ENCODE peak calls at places on chromosome 13, in five cellular contexts. One of them, this sample, is unnamed.
A peak's percentile ranks its signal among the peaks of the same experiment; 100 is the strongest.

GRCh38 chr13:24076636-24077035 is 83.9 kb upstream of the SPATA13 start:
- DNase-seq in IMR-90: no peak
- DNase-seq in A549: no peak
- DNase-seq in SK-N-SH: no peak
- DNase-seq in K562: no peak
- DNase-seq in this sample: no peak

GRCh38 chr13:66312312-66313087 is 917.6 kb downstream of the PCDH9 start:
- DNase-seq in IMR-90: peak; percentile 80
- DNase-seq in A549: peak; percentile 91
- DNase-seq in SK-N-SH: no peak
- DNase-seq in K562: no peak
- DNase-seq in this sample: peak; percentile 6

GRCh38 chr13:33233547-33233946 is 52.0 kb downstream of the STARD13 start:
- DNase-seq in IMR-90: no peak
- DNase-seq in A549: no peak
- DNase-seq in SK-N-SH: no peak
- DNase-seq in K562: no peak
- DNase-seq in this sample: no peak

GRCh38 chr13:30802953-30803478 is 67.7 kb downstream of the ALOX5AP start:
- DNase-seq in IMR-90: peak; percentile 70
- DNase-seq in A549: peak; percentile 71
- DNase-seq in SK-N-SH: peak; percentile 82
- DNase-seq in K562: peak; percentile 65
- DNase-seq in this sample: peak; percentile 39

GRCh38 chr13:44575741-44576395 is at the start of gene TSC22D1:
- DNase-seq in IMR-90: peak; percentile 56
- DNase-seq in A549: peak; percentile 23
- DNase-seq in SK-N-SH: peak; percentile 54
- DNase-seq in K562: no peak
- DNase-seq in this sample: no peak

GRCh38 chr13:51645154-51645650 is 60.9 kb downstream of the WDFY2 start:
- DNase-seq in IMR-90: peak; percentile 57
- DNase-seq in A549: peak; percentile 43
- DNase-seq in SK-N-SH: no peak
- DNase-seq in K562: no peak
- DNase-seq in this sample: no peak

GRCh38 chr13:30412351-30412750 is 9.9 kb upstream of the UBE2L5 start:
- DNase-seq in IMR-90: no peak
- DNase-seq in A549: no peak
- DNase-seq in SK-N-SH: no peak
- DNase-seq in K562: no peak
- DNase-seq in this sample: no peak

GRCh38 chr13:21884965-21885567 is 214.2 kb downstream of the FGF9 start:
- DNase-seq in IMR-90: no peak
- DNase-seq in A549: no peak
- DNase-seq in SK-N-SH: no peak
- DNase-seq in K562: no peak
- DNase-seq in this sample: no peak

GRCh38 chr13:98476106-98476505 is 100.8 kb downstream of the STK24 start:
- DNase-seq in IMR-90: no peak
- DNase-seq in A549: no peak
- DNase-seq in SK-N-SH: peak; percentile 57
- DNase-seq in K562: no peak
- DNase-seq in this sample: no peak

GRCh38 chr13:41956272-41956671 is 4.6 kb downstream of the VWA8 start:
- DNase-seq in IMR-90: no peak
- DNase-seq in A549: no peak
- DNase-seq in SK-N-SH: no peak
- DNase-seq in K562: no peak
- DNase-seq in this sample: no peak

GRCh38 chr13:30898721-30899188 is 7.3 kb upstream of the MEDAG start:
- DNase-seq in IMR-90: peak; percentile 98
- DNase-seq in A549: peak; percentile 13
- DNase-seq in SK-N-SH: no peak
- DNase-seq in K562: no peak
- DNase-seq in this sample: peak; percentile 72

GRCh38 chr13:33270906-33271538 is 14.5 kb downstream of the STARD13 start:
- DNase-seq in IMR-90: peak; percentile 49
- DNase-seq in A549: no peak
- DNase-seq in SK-N-SH: no peak
- DNase-seq in K562: no peak
- DNase-seq in this sample: no peak

DNA sequence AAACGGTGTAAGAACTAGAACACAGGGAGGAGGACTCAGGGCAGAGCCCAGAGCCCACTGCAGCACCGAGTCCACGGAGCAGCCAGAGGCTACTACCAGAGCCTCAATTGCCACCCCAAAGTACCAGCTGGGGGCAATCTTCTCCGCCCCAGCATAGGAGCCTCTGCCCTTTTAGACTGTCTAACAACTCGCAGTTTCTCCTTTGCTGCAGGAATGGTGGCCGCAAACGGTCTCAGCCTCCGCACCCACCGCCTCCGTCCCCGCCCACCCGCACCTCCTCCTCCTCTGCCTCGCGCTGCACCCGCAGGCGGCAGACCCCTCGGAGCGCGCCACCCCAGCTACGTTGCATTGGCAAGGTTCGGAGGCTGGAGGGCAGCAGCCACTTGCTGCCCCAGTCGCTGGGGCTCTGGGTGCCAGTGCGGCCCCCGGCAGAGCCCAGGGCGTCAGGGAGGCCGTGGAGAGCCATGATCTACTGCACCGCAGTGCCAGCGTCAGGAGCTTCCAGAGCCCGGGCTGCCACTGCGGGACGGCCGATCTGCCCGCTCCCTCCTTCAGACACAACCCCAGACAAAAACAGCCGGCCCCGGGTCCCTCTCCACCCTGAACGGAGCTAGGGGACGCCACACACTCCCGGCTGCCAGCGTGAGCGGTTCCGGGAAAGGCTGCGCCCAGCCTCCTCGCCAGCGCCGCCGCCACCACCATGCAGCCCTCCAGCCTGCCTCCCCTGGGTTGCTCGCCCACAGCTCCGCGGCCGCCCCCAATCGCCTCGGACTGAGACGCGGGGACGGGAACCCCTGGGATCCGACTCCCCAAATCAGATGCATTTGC is 1.8 kb downstream of the FGF14 start:
- DNase-seq in IMR-90: no peak
- DNase-seq in A549: no peak
- DNase-seq in SK-N-SH: peak; percentile 78
- DNase-seq in K562: no peak
- DNase-seq in this sample: no peak
- TF ChIP-seq SMC3 in IMR-90: no peak
- TF ChIP-seq SMC3 in A549: no peak
- TF ChIP-seq SMC3 in SK-N-SH: peak; percentile 27
- TF ChIP-seq SMC3 in K562: no peak
- TF ChIP-seq SMC3 in this sample: no peak

GRCh38 chr13:91184244-91184926 is 163.1 kb upstream of the MIR17HG start:
- DNase-seq in IMR-90: no peak
- DNase-seq in A549: no peak
- DNase-seq in SK-N-SH: no peak
- DNase-seq in K562: no peak
- DNase-seq in this sample: no peak

GRCh38 chr13:91187522-91187921 is 160.0 kb upstream of the MIR17HG start:
- DNase-seq in IMR-90: no peak
- DNase-seq in A549: no peak
- DNase-seq in SK-N-SH: no peak
- DNase-seq in K562: no peak
- DNase-seq in this sample: no peak

GRCh38 chr13:91181892-91182291 is 165.6 kb upstream of the MIR17HG start:
- DNase-seq in IMR-90: no peak
- DNase-seq in A549: no peak
- DNase-seq in SK-N-SH: no peak
- DNase-seq in K562: no peak
- DNase-seq in this sample: peak; percentile 3

DNA sequence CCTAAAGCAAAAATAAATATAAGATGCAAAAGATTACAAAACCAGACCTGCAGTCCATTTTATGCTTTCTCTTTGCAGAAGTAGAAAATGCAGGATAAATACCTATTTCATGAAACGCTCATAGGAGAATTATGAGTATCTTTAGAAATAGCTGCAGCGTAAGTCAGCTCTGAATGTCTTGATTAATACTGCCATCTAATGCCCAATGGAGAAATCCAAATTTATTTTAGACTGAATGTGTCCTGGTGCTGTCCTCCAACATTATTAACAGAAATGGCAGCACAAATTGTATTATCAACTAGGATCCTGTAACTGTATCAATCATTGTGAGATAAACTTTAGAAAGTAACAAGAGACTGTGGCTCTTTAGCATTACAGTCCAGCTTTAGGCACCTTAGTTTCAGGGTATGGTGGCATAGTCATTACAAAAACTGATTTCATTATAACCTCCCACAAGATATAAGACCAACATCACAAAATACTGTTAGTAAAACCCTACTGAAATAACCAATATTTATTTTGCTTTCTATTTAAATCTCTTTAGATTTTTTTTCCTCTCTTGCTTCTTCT is 162.1 kb upstream of the MIR17HG start:
- DNase-seq in IMR-90: peak; percentile 0
- DNase-seq in A549: peak; percentile 15
- DNase-seq in SK-N-SH: peak; percentile 39
- DNase-seq in K562: no peak
- DNase-seq in this sample: peak; percentile 9
- TF ChIP-seq CTCF in IMR-90: no peak
- TF ChIP-seq CTCF in A549: peak; percentile 46
- TF ChIP-seq CTCF in SK-N-SH: peak; percentile 68
- TF ChIP-seq CTCF in K562: peak; percentile 33
- TF ChIP-seq CTCF in this sample: no peak

DNA sequence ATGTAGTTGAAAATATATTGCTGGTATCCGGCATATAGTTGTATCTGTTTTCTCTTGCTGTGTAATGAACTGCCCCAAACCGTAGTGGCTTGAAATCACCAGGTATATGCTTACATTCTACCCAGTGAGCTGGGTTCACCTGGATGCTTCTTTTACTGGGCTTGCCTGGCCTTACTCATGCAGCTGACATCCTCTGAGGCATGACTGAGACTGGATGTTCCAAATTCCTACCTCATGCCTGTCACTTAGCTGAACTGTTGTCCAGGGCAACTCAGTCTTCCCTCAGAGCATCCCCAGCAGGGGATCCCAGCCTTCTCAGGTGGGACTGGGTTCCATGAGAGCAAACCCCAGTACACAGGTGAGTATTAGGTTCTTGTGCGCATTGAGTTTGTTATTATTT is 66.8 kb downstream of the IFT88 start:
- DNase-seq in IMR-90: no peak
- DNase-seq in A549: no peak
- DNase-seq in SK-N-SH: no peak
- DNase-seq in K562: no peak
- DNase-seq in this sample: no peak
- TF ChIP-seq SMC3 in IMR-90: no peak
- TF ChIP-seq SMC3 in A549: no peak
- TF ChIP-seq SMC3 in SK-N-SH: no peak
- TF ChIP-seq SMC3 in K562: no peak
- TF ChIP-seq SMC3 in this sample: no peak

GRCh38 chr13:73960474-73960873 is 173.7 kb downstream of the KLF12 start:
- DNase-seq in IMR-90: no peak
- DNase-seq in A549: no peak
- DNase-seq in SK-N-SH: no peak
- DNase-seq in K562: no peak
- DNase-seq in this sample: no peak

GRCh38 chr13:73958657-73959397 is 175.4 kb downstream of the KLF12 start:
- DNase-seq in IMR-90: no peak
- DNase-seq in A549: no peak
- DNase-seq in SK-N-SH: no peak
- DNase-seq in K562: no peak
- DNase-seq in this sample: no peak

GRCh38 chr13:73961181-73961580 is 173.0 kb downstream of the KLF12 start:
- DNase-seq in IMR-90: no peak
- DNase-seq in A549: no peak
- DNase-seq in SK-N-SH: no peak
- DNase-seq in K562: no peak
- DNase-seq in this sample: no peak

GRCh38 chr13:73966331-73966730 is 167.9 kb downstream of the KLF12 start:
- DNase-seq in IMR-90: no peak
- DNase-seq in A549: no peak
- DNase-seq in SK-N-SH: no peak
- DNase-seq in K562: no peak
- DNase-seq in this sample: no peak

DNA sequence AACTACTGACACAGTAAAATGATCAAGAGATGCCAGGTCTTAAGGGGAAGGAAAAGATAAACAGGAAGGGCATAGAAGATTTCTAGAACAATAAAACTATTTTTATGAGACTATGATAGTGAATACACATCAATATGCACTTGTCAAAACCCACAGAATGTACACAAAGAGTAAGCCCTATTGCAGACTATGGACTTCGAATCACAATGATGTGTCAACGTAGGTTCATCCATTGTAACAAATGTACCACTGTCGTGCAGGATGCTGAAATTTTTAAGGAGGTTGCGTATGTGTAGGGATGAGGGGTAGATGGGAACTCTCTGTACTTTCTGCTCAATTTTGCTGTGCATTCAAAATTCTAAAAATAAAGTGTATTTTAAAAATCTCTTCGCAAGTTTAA is 171.9 kb downstream of the KLF12 start:
- DNase-seq in IMR-90: no peak
- DNase-seq in A549: no peak
- DNase-seq in SK-N-SH: no peak
- DNase-seq in K562: no peak
- DNase-seq in this sample: peak; percentile 61
- TF ChIP-seq CTCF in IMR-90: no peak
- TF ChIP-seq CTCF in A549: no peak
- TF ChIP-seq CTCF in SK-N-SH: no peak
- TF ChIP-seq CTCF in K562: no peak
- TF ChIP-seq CTCF in this sample: no peak

DNA sequence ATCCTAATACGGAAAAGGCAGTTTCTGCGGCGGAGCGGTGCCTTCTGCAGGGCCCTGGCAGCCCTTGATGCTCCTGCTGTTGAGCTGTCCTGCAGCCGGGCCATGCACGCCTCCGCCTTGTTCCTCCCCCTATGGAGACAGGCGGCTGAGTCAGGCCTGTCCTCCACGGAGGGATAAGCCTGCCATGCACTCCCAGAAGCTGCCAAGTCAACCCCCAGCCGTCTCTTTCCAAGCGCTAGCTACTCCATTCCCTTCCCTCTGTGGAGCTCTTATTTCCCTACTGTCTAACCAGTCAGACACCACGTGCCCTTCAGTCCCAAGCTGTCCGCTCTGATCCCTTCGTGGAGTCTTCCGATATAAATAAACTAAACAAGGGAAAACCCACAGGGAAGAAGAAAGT is 197.0 kb downstream of the COL4A1 start:
- DNase-seq in IMR-90: peak; percentile 95
- DNase-seq in A549: no peak
- DNase-seq in SK-N-SH: no peak
- DNase-seq in K562: no peak
- DNase-seq in this sample: no peak
- TF ChIP-seq SMC3 in IMR-90: no peak
- TF ChIP-seq SMC3 in A549: no peak
- TF ChIP-seq SMC3 in SK-N-SH: no peak
- TF ChIP-seq SMC3 in K562: no peak
- TF ChIP-seq SMC3 in this sample: no peak